ENCODE peak calls at places on chromosome 6, in eight cellular contexts. F is heart left ventricle, K is A549, V is cardiac muscle cell, L is upper lobe of left lung, Q is ovary, W is PC-9, N is IMR-90. X is an unnamed sample.

GRCh38 chr6:106512048-106512957 is 117.0 kb downstream of the RTN4IP1 start:
- DNase-seq in F (peak), K (peak), V (peak), L (peak), Q (peak), W (peak), N (no peak), X (no peak)

GRCh38 chr6:408599-409102 is 17.1 kb downstream of the IRF4 start:
- DNase-seq in F (peak), K (peak), V (peak), L (no peak), Q (no peak), W (peak), N (peak), X (no peak)

GRCh38 chr6:63643862-63644261 is 8.3 kb downstream of the PHF3 start:
- DNase-seq in F (no peak), K (no peak), V (peak), L (no peak), Q (no peak), W (no peak), N (peak), X (no peak)

GRCh38 chr6:147135211-147135672 is 69.0 kb upstream of the STXBP5 start:
- DNase-seq in F (no peak), K (peak), V (peak), L (no peak), Q (no peak), W (no peak), N (peak), X (peak)

GRCh38 chr6:72466971-72467566 is 154.8 kb upstream of the KCNQ5 start:
- DNase-seq in F (no peak), K (no peak), V (peak), L (no peak), Q (no peak), W (no peak), N (no peak), X (no peak)

GRCh38 chr6:116451916-116452315 is 9.3 kb upstream of the CALHM6 start:
- DNase-seq in F (no peak), K (no peak), V (no peak), L (no peak), Q (no peak), W (no peak), N (no peak), X (peak)

GRCh38 chr6:112216699-112217551 is 37.4 kb downstream of the LAMA4 start:
- DNase-seq in F (no peak), K (peak), V (peak), L (no peak), Q (no peak), W (peak), N (peak), X (peak)

GRCh38 chr6:16733085-16733484 is 28.2 kb downstream of the ATXN1 start:
- DNase-seq in F (no peak), K (no peak), V (no peak), L (no peak), Q (no peak), W (no peak), N (no peak), X (no peak)

GRCh38 chr6:157317129-157317814 is 6.0 kb downstream of the TMEM242 start:
- DNase-seq in F (peak), K (peak), V (peak), L (no peak), Q (peak), W (peak), N (peak), X (peak)

GRCh38 chr6:170049641-170050491 is 241.0 kb downstream of the DLL1 start:
- DNase-seq in F (peak), K (no peak), V (peak), L (peak), Q (peak), W (no peak), N (peak), X (peak)

GRCh38 chr6:131101911-131102680 is 33.2 kb upstream of the AKAP7 start:
- DNase-seq in F (no peak), K (peak), V (no peak), L (no peak), Q (no peak), W (no peak), N (peak), X (peak)

GRCh38 chr6:166611631-166612030 is 15.4 kb downstream of the RPS6KA2 start:
- DNase-seq in F (no peak), K (no peak), V (no peak), L (no peak), Q (no peak), W (peak), N (no peak), X (no peak)

GRCh38 chr6:139882977-139883728 is 508.7 kb upstream of the CITED2 start:
- DNase-seq in F (no peak), K (no peak), V (peak), L (no peak), Q (no peak), W (no peak), N (peak), X (peak)

GRCh38 chr6:20952605-20953004 is 418.3 kb downstream of the CDKAL1 start:
- DNase-seq in F (peak), K (no peak), V (peak), L (no peak), Q (no peak), W (no peak), N (peak), X (peak)

GRCh38 chr6:3206339-3207015 is 21.0 kb downstream of the TUBB2B start:
- DNase-seq in F (no peak), K (no peak), V (no peak), L (no peak), Q (no peak), W (no peak), N (no peak), X (no peak)

GRCh38 chr6:135820340-135820739 is 31.2 kb upstream of the PDE7B start:
- DNase-seq in F (peak), K (no peak), V (no peak), L (peak), Q (no peak), W (no peak), N (no peak), X (no peak)

GRCh38 chr6:85394853-85395538 is 54.9 kb upstream of the NT5E start:
- DNase-seq in F (no peak), K (no peak), V (peak), L (no peak), Q (no peak), W (no peak), N (peak), X (no peak)

GRCh38 chr6:44386364-44386928 is 1.1 kb upstream of the CDC5L start:
- DNase-seq in F (no peak), K (no peak), V (no peak), L (no peak), Q (peak), W (no peak), N (no peak), X (no peak)

GRCh38 chr6:30691208-30691872 is 556 bp upstream of the NRM start:
- DNase-seq in F (no peak), K (no peak), V (no peak), L (no peak), Q (no peak), W (no peak), N (no peak), X (no peak)

GRCh38 chr6:13892007-13892640 is 32.6 kb upstream of the RNF182 start:
- DNase-seq in F (no peak), K (no peak), V (no peak), L (no peak), Q (no peak), W (no peak), N (no peak), X (no peak)

GRCh38 chr6:162123797-162124196 is 603.8 kb downstream of the PRKN start:
- DNase-seq in F (peak), K (peak), V (peak), L (no peak), Q (no peak), W (no peak), N (no peak), X (no peak)

GRCh38 chr6:151675746-151676459 is 131.6 kb upstream of the ESR1 start:
- DNase-seq in F (no peak), K (peak), V (peak), L (no peak), Q (no peak), W (peak), N (peak), X (peak)

GRCh38 chr6:151916680-151917164 is 109.2 kb downstream of the ESR1 start:
- DNase-seq in F (no peak), K (no peak), V (peak), L (no peak), Q (no peak), W (no peak), N (no peak), X (peak)

GRCh38 chr6:11538049-11538798 is 675 bp downstream of the TMEM170B start:
- DNase-seq in F (peak), K (no peak), V (peak), L (peak), Q (peak), W (peak), N (no peak), X (no peak)

GRCh38 chr6:158059108-158059507 is 77.4 kb downstream of the SYNJ2 start:
- DNase-seq in F (no peak), K (no peak), V (no peak), L (peak), Q (no peak), W (no peak), N (no peak), X (no peak)

GRCh38 chr6:141483561-141484061 is 649.1 kb upstream of the GJE1 start:
- DNase-seq in F (peak), K (peak), V (peak), L (no peak), Q (no peak), W (no peak), N (peak), X (peak)

GRCh38 chr6:74409447-74409846 is 713.4 kb downstream of the CD109 start:
- DNase-seq in F (no peak), K (peak), V (peak), L (no peak), Q (no peak), W (no peak), N (peak), X (peak)

GRCh38 chr6:99613398-99613704 is 6.7 kb downstream of the PRDM13 start:
- DNase-seq in F (no peak), K (peak), V (peak), L (no peak), Q (no peak), W (no peak), N (peak), X (no peak)

GRCh38 chr6:168674595-168674994 is 233.6 kb downstream of the SMOC2 start:
- DNase-seq in F (no peak), K (no peak), V (no peak), L (no peak), Q (no peak), W (no peak), N (no peak), X (no peak)

GRCh38 chr6:12249516-12250394 is 40.4 kb upstream of the EDN1 start:
- DNase-seq in F (no peak), K (no peak), V (no peak), L (no peak), Q (no peak), W (no peak), N (no peak), X (no peak)

DNA sequence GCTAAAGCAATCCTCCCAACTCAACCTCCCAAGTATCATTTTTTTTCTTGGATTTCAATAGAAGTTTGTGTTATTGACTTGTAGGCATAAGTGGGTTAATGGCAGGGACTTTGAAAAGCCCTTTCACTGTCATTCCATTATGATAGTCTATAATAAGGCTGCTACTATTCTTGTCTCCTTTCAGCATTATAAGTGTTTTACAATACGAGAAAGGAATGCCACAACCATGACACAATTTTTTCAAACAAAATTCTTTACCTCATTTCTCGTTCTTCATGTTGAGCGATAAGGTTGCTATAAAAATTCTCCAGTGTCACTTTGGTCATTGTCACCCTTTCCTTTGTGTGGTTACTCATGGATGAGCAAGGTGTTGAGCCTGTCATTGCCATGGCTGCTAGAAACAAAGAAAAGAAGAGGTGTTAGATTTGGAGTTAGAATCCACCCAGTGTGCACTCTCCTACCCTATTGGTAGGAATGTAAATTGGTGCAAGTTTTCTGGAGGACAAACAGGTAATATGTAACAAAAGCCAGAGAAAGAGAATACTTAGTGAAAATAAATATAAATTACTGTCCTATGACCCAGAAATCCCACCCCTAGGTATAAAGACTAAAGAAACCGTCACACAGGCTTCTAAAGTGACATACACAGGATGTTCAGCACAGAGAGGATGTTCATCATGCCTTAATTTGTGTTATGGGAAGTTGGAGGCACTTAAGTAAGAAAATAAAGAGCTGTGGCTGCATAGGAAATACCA is 7.3 kb downstream of the STK38 start:
- DNase-seq in F (no peak), K (no peak), V (no peak), L (no peak), Q (no peak), W (no peak), N (no peak), X (no peak)
- H3K27ac ChIP-seq in F (peak), K (no peak), V (no peak), L (no peak), Q (no peak), W (no peak), N (no peak), X (no peak)

GRCh38 chr6:42179956-42180335 is 6.8 kb downstream of the GUCA1A start:
- DNase-seq in F (no peak), K (no peak), V (no peak), L (no peak), Q (no peak), W (no peak), N (peak), X (peak)

GRCh38 chr6:42176981-42177380 is 3.8 kb downstream of the GUCA1A start:
- DNase-seq in F (no peak), K (no peak), V (no peak), L (no peak), Q (no peak), W (no peak), N (no peak), X (no peak)

GRCh38 chr6:42177514-42178364 is 4.6 kb downstream of the GUCA1A start:
- DNase-seq in F (no peak), K (no peak), V (no peak), L (no peak), Q (no peak), W (no peak), N (no peak), X (no peak)

GRCh38 chr6:42182101-42182500 is 8.9 kb downstream of the GUCA1A start:
- DNase-seq in F (no peak), K (no peak), V (no peak), L (no peak), Q (no peak), W (no peak), N (no peak), X (no peak)

GRCh38 chr6:42179261-42179955 is 6.2 kb downstream of the GUCA1A start:
- DNase-seq in F (no peak), K (no peak), V (no peak), L (no peak), Q (no peak), W (no peak), N (no peak), X (no peak)
- TF ChIP-seq CTCF in F (no peak), K (no peak), V (no peak), L (no peak), Q (no peak), W (no peak), N (no peak), X (no peak)

DNA sequence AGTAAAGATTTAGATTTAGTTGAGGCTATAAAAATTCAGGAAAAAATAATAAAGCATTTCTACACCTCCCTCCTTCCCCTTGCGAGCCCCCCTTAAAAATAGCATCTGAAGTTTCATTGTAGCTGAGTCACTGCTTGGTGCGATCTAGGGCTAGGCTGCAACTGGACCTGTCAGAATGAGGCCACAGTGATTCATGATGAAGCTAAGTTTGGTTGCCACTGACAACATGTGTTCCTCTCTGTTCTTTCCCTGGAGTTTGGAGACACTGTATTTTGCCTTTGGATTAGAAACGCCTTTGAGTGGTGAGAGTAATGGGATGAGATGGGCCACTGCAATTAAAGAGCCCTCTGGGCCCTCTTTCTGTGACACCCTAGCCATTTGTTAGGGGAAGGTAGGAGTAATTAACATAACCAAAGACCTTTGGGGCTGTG is 334.1 kb downstream of the NRN1 start:
- DNase-seq in F (no peak), K (peak), V (peak), L (no peak), Q (peak), W (no peak), N (peak), X (peak)
- H3K27ac ChIP-seq in F (no peak), K (no peak), V (no peak), L (no peak), Q (no peak), W (no peak), N (no peak), X (peak)

GRCh38 chr6:35607517-35608233 is 81.0 kb downstream of the FKBP5 start:
- DNase-seq in F (no peak), K (no peak), V (no peak), L (peak), Q (no peak), W (no peak), N (no peak), X (no peak)

GRCh38 chr6:35611235-35611634 is 77.5 kb downstream of the FKBP5 start:
- DNase-seq in F (no peak), K (no peak), V (peak), L (no peak), Q (no peak), W (no peak), N (peak), X (no peak)

GRCh38 chr6:35605600-35605999 is 83.1 kb downstream of the FKBP5 start:
- DNase-seq in F (no peak), K (no peak), V (no peak), L (no peak), Q (no peak), W (no peak), N (no peak), X (peak)

GRCh38 chr6:35613762-35614161 is 75.0 kb downstream of the FKBP5 start:
- DNase-seq in F (no peak), K (no peak), V (no peak), L (no peak), Q (no peak), W (no peak), N (no peak), X (no peak)

DNA sequence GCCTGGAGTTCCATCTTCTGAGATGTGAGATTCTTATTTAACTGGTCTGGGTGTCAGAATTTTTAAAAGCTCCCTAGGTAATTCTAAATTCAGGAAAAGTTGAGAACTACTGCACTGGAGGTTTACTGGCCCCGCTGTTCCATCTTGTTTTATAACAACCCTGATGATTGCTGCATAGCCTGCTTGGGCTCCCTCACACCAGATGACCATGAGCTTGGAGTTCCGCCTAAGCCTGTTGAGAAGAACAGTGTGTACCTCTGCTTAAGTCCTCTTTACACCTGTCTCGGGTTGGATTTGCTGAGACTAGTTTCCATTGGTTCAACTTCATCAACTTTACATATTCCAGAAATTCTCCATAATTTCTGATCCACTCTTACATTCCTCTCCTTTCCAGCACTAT is 77.9 kb downstream of the FKBP5 start:
- DNase-seq in F (no peak), K (no peak), V (no peak), L (no peak), Q (no peak), W (no peak), N (no peak), X (no peak)
- TF ChIP-seq CTCF in F (no peak), K (no peak), V (no peak), L (no peak), Q (no peak), W (no peak), N (no peak), X (no peak)

DNA sequence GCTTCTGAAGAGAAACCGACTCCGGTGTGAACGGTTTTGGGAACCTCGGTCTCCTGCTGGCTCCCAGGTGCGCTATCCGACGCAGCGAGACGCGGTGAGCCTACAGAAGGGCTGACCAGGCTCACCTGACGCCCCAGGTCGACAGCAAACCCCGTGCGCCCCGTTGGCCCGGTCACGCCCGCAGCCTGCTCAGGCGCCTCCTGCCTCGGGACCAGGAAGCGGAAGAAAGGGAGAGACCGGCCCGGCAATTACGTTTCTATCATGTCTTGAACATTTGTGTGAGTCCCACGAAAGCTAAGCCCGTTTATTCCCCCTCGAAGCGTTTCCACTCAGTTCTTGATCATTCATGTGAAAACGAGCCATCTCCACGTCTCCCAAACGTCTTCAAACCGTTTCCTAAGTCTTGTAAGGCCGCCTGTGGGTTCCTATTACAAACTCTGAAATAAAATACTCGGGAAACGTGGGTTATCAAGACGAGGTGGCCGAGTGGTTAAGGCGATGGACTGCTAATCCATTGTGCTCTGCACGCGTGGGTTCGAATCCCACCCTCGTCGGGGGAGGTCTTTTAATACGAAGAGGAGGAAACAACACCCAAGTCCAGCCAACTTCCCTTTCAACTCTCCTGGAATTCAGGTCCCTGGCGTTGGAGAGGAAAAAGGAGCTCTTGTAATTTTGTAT is 150.5 kb upstream of the PRSS16 start:
- DNase-seq in F (peak), K (peak), V (peak), L (peak), Q (peak), W (peak), N (peak), X (peak)
- H3K27ac ChIP-seq in F (no peak), K (peak), V (no peak), L (no peak), Q (no peak), W (no peak), N (no peak), X (peak)

X was measured in foreskin keratinocyte.